ENCODE peak calls at places on chromosomes 1 and 21, in four cellular contexts. H is mesenchymal stem cell, R is IMR-90, D is neuronal stem cell. U is an unnamed sample. For H3K79me1, the result is how much of the 10 kb centered on the place peaks cover.

GRCh38 chr1:224390517-224390916 is 33.8 kb downstream of the CNIH4 start:
- DNase-seq in H (no peak), R (no peak), D (no peak), U (no peak)

GRCh38 chr1:23793018-23793781 is 2.3 kb downstream of the LYPLA2 start:
- DNase-seq in H (peak), R (no peak), D (no peak), U (no peak)

GRCh38 chr1:17544951-17545350 is 5.5 kb downstream of the ARHGEF10L start:
- DNase-seq in H (no peak), R (peak), D (no peak), U (no peak)

GRCh38 chr1:24871306-24871901 is 58.7 kb downstream of the RUNX3 start:
- DNase-seq in H (no peak), R (no peak), D (no peak), U (no peak)

GRCh38 chr1:55927934-55928333 is 651.4 kb downstream of the PLPP3 start:
- DNase-seq in H (peak), R (no peak), D (no peak), U (no peak)

GRCh38 chr1:183277821-183278735 is 92.0 kb downstream of the LAMC2 start:
- DNase-seq in H (peak), R (peak), D (no peak), U (no peak)

GRCh38 chr1:70103770-70104169 is 101.6 kb downstream of the LRRC40 start:
- DNase-seq in H (no peak), R (no peak), D (no peak), U (no peak)

GRCh38 chr21:45981154-45981606 is 390 bp upstream of the COL6A1 start:
- DNase-seq in H (peak), R (peak), D (peak), U (peak)

GRCh38 chr1:15702722-15703550 is 18.8 kb downstream of the PLEKHM2 start:
- DNase-seq in H (no peak), R (peak), D (no peak), U (no peak)

GRCh38 chr1:21899972-21900371 is 37.1 kb downstream of the HSPG2 start:
- DNase-seq in H (peak), R (no peak), D (peak), U (no peak)
- H3K79me1 ChIP-seq in H (under half), R (under half), D (under half), U (under half)

GRCh38 chr1:111669268-111669667 is 49.7 kb downstream of the RAP1A start:
- DNase-seq in H (peak), R (peak), D (no peak), U (no peak)
- H3K79me1 ChIP-seq in H (under half), R (under half), D (under half), U (under half)

DNA sequence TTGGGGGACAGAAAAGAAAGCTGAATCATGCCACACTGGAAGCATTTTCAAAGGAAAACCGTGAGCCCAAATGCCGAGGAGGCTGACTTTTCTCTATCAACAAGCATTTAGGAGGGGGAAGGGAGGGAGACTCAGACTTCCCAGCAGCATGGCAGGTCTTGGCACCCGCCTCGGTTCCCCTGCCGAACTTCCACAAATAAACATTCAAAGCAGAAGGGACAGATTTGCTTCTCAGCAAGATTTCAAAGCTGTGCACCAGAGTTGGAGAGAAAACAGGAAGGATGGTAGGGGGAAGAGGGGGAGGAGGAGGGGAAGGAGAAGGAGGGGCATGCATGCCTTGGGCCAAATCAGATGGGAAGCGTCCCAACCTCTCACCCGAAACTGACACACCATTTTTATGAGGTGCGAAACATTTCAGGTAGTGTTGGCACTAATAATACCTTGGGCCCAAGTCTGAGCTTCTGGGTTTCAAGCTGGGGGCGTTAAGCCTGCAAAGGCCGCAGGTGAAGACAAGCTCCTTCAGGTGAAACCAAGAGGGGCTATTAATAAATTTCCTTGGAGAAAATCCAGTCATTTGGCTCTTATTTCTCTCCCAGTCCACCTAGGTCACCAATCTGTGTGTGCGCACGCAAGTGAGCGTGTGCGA is 26.4 kb downstream of the ABCA4 start:
- DNase-seq in H (no peak), R (peak), D (no peak), U (no peak)
- H3K79me1 ChIP-seq in H (under half), R (under half), D (under half), U (under half)

DNA sequence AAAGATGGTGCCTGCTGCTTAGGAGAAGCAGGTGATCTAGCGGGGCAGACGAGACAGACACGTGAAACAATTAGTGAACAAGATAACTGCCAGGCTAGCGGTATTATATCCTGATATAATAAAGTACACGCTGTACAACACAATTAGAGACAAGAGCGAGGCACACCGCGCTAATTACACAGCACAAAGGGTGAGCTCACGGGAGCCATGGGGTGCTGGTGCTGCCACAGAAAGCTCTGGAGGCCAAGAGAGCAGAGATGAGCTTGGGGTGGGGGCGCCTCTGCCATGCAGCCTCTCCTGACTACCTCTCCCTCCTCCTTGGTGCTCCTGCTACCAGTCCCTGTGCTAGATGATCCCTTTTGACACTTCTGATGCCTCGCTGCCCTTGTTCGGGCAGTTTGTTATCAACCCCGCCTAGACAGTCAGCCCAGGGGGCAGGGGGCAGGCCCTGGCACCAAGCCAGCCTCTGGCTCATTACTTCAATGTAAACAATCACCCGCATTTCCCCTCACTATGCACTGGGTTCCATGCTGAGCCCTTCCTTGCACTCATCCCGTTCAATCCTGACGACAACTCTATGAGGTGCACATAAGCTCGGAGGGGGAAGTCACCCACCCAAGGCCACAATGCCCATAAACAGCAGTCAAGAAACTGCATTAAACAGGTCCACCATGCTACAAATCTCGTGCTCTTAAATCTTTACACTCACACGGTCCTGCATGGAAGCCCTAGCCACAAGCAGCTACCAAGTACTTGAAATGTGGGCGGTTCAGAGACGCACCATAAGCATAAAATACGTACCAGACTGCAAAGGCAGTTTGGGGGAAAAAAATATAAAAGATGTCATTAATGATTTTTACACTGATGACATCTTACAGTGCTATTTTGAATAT is 103.0 kb downstream of the SSBP3 start:
- DNase-seq in H (peak), R (no peak), D (no peak), U (no peak)
- H3K79me1 ChIP-seq in H (half or more), R (under half), D (under half), U (half or more)

GRCh38 chr1:9378801-9379200 is 86.1 kb downstream of the SPSB1 start:
- DNase-seq in H (no peak), R (no peak), D (no peak), U (no peak)

GRCh38 chr1:9375912-9376311 is 83.2 kb downstream of the SPSB1 start:
- DNase-seq in H (peak), R (no peak), D (no peak), U (no peak)

GRCh38 chr1:9374748-9375345 is 82.2 kb downstream of the SPSB1 start:
- DNase-seq in H (no peak), R (no peak), D (no peak), U (no peak)

GRCh38 chr1:9376430-9376829 is 83.7 kb downstream of the SPSB1 start:
- DNase-seq in H (no peak), R (no peak), D (no peak), U (no peak)

DNA sequence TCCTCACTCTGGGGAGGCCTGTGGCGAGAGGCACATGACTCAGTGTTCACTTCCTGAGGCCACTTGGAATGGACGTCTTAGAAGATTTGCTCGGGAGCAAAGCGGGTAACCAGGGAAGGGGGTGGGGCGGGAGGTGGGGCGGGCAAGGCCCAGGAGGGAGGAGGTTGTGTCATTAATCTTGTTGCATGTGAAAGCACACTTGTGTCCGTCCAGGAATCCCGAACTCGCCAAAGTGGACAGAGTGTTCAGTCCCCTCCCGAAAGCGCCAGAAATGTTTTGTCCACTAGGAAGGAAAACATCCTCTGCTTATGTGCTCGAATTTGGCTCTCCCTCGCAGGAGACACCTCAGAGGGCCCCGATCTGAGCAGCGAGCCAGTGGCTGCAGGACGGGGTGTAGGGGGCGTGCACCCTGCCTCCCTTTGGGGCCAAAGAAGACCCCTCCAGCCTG is 84.2 kb downstream of the SPSB1 start:
- DNase-seq in H (peak), R (peak), D (no peak), U (no peak)
- H3K79me1 ChIP-seq in H (under half), R (under half), D (under half), U (under half)

GRCh38 chr1:115710859-115711624 is 57.5 kb downstream of the CASQ2 start:
- DNase-seq in H (no peak), R (no peak), D (no peak), U (no peak)

GRCh38 chr1:115714572-115715141 is 53.9 kb downstream of the CASQ2 start:
- DNase-seq in H (no peak), R (no peak), D (no peak), U (no peak)

GRCh38 chr1:115713906-115714305 is 54.6 kb downstream of the CASQ2 start:
- DNase-seq in H (no peak), R (no peak), D (no peak), U (no peak)

GRCh38 chr1:115717541-115717940 is 51.0 kb downstream of the CASQ2 start:
- DNase-seq in H (peak), R (peak), D (no peak), U (peak)

GRCh38 chr1:115712911-115713609 is 55.5 kb downstream of the CASQ2 start:
- DNase-seq in H (no peak), R (no peak), D (no peak), U (no peak)
- H3K79me1 ChIP-seq in H (under half), R (under half), D (under half), U (under half)

GRCh38 chr1:173440430-173440829 is 36.7 kb upstream of the PRDX6 start:
- DNase-seq in H (no peak), R (no peak), D (no peak), U (no peak)
- H3K79me1 ChIP-seq in H (under half), R (under half), D (under half), U (under half)

U was measured in H1.